ENCODE peak calls at places on chromosome 20, in eight cellular contexts. One of them, this sample, is unnamed.

GRCh38 chr20:17806739-17807441 is 107.1 kb downstream of the BANF2 start:
- DNase-seq in cardiac fibroblast: peak
- DNase-seq in stimulated activated CD4-positive, alpha-beta T cell treated with anti-CD3 and anti-CD28 coated beads, Interleukin-1b, Interleukin-23, amount 100 ng/mL, for 1 hour: no peak
- DNase-seq in NCI-H1092 treated with DMSO at 0.1 percent for 48 hours: peak
- DNase-seq in HEK293T: no peak
- DNase-seq in omental fat pad: no peak
- DNase-seq in fibroblast of pulmonary artery: peak
- DNase-seq in amniotic stem cell: no peak
- DNase-seq in this sample: no peak

GRCh38 chr20:38555395-38555794 is 25.6 kb upstream of the ADIG start:
- DNase-seq in omental fat pad: no peak
- DNase-seq in NCI-H1092 treated with DMSO at 0.1 percent for 48 hours: no peak
- DNase-seq in fibroblast of pulmonary artery: no peak
- DNase-seq in stimulated activated CD4-positive, alpha-beta T cell treated with anti-CD3 and anti-CD28 coated beads, Interleukin-1b, Interleukin-23, amount 100 ng/mL, for 1 hour: no peak
- DNase-seq in cardiac fibroblast: no peak
- DNase-seq in amniotic stem cell: no peak
- DNase-seq in HEK293T: no peak
- DNase-seq in this sample: no peak

GRCh38 chr20:46568570-46569129 is 18.2 kb upstream of the OCSTAMP start:
- DNase-seq in NCI-H1092 treated with DMSO at 0.1 percent for 48 hours: peak
- DNase-seq in stimulated activated CD4-positive, alpha-beta T cell treated with anti-CD3 and anti-CD28 coated beads, Interleukin-1b, Interleukin-23, amount 100 ng/mL, for 1 hour: no peak
- DNase-seq in fibroblast of pulmonary artery: peak
- DNase-seq in cardiac fibroblast: peak
- DNase-seq in omental fat pad: peak
- DNase-seq in HEK293T: peak
- DNase-seq in amniotic stem cell: no peak
- DNase-seq in this sample: peak

GRCh38 chr20:10639762-10640556 is 33.8 kb downstream of the JAG1 start:
- DNase-seq in NCI-H1092 treated with DMSO at 0.1 percent for 48 hours: no peak
- DNase-seq in HEK293T: no peak
- DNase-seq in amniotic stem cell: no peak
- DNase-seq in cardiac fibroblast: no peak
- DNase-seq in stimulated activated CD4-positive, alpha-beta T cell treated with anti-CD3 and anti-CD28 coated beads, Interleukin-1b, Interleukin-23, amount 100 ng/mL, for 1 hour: no peak
- DNase-seq in fibroblast of pulmonary artery: no peak
- DNase-seq in omental fat pad: no peak
- DNase-seq in this sample: peak

GRCh38 chr20:58788896-58789295 is 61.8 kb downstream of the GNAS-AS1 start:
- DNase-seq in stimulated activated CD4-positive, alpha-beta T cell treated with anti-CD3 and anti-CD28 coated beads, Interleukin-1b, Interleukin-23, amount 100 ng/mL, for 1 hour: no peak
- DNase-seq in cardiac fibroblast: no peak
- DNase-seq in amniotic stem cell: no peak
- DNase-seq in omental fat pad: no peak
- DNase-seq in HEK293T: no peak
- DNase-seq in fibroblast of pulmonary artery: no peak
- DNase-seq in NCI-H1092 treated with DMSO at 0.1 percent for 48 hours: no peak
- DNase-seq in this sample: no peak

GRCh38 chr20:10715035-10715434 is 41.2 kb upstream of the JAG1 start:
- DNase-seq in omental fat pad: no peak
- DNase-seq in NCI-H1092 treated with DMSO at 0.1 percent for 48 hours: no peak
- DNase-seq in cardiac fibroblast: no peak
- DNase-seq in fibroblast of pulmonary artery: peak
- DNase-seq in HEK293T: no peak
- DNase-seq in stimulated activated CD4-positive, alpha-beta T cell treated with anti-CD3 and anti-CD28 coated beads, Interleukin-1b, Interleukin-23, amount 100 ng/mL, for 1 hour: no peak
- DNase-seq in amniotic stem cell: peak
- DNase-seq in this sample: no peak

GRCh38 chr20:45343867-45344721 is 4.1 kb downstream of the SDC4 start:
- DNase-seq in cardiac fibroblast: peak
- DNase-seq in amniotic stem cell: peak
- DNase-seq in stimulated activated CD4-positive, alpha-beta T cell treated with anti-CD3 and anti-CD28 coated beads, Interleukin-1b, Interleukin-23, amount 100 ng/mL, for 1 hour: no peak
- DNase-seq in HEK293T: no peak
- DNase-seq in NCI-H1092 treated with DMSO at 0.1 percent for 48 hours: no peak
- DNase-seq in fibroblast of pulmonary artery: peak
- DNase-seq in omental fat pad: peak
- DNase-seq in this sample: peak

GRCh38 chr20:24502184-24502583 is 32.8 kb downstream of the SYNDIG1 start:
- DNase-seq in cardiac fibroblast: peak
- DNase-seq in amniotic stem cell: no peak
- DNase-seq in NCI-H1092 treated with DMSO at 0.1 percent for 48 hours: no peak
- DNase-seq in fibroblast of pulmonary artery: peak
- DNase-seq in stimulated activated CD4-positive, alpha-beta T cell treated with anti-CD3 and anti-CD28 coated beads, Interleukin-1b, Interleukin-23, amount 100 ng/mL, for 1 hour: no peak
- DNase-seq in omental fat pad: no peak
- DNase-seq in HEK293T: no peak
- DNase-seq in this sample: peak

GRCh38 chr20:8509809-8510208 is 377.7 kb downstream of the PLCB1 start:
- DNase-seq in omental fat pad: no peak
- DNase-seq in HEK293T: no peak
- DNase-seq in NCI-H1092 treated with DMSO at 0.1 percent for 48 hours: no peak
- DNase-seq in fibroblast of pulmonary artery: peak
- DNase-seq in stimulated activated CD4-positive, alpha-beta T cell treated with anti-CD3 and anti-CD28 coated beads, Interleukin-1b, Interleukin-23, amount 100 ng/mL, for 1 hour: no peak
- DNase-seq in amniotic stem cell: no peak
- DNase-seq in cardiac fibroblast: peak
- DNase-seq in this sample: no peak

GRCh38 chr20:22180244-22180643 is 404.1 kb downstream of the FOXA2 start:
- DNase-seq in NCI-H1092 treated with DMSO at 0.1 percent for 48 hours: no peak
- DNase-seq in stimulated activated CD4-positive, alpha-beta T cell treated with anti-CD3 and anti-CD28 coated beads, Interleukin-1b, Interleukin-23, amount 100 ng/mL, for 1 hour: no peak
- DNase-seq in omental fat pad: no peak
- DNase-seq in HEK293T: peak
- DNase-seq in cardiac fibroblast: no peak
- DNase-seq in amniotic stem cell: no peak
- DNase-seq in fibroblast of pulmonary artery: no peak
- DNase-seq in this sample: peak

GRCh38 chr20:41617059-41617921 is 887 bp downstream of the CHD6 start:
- DNase-seq in cardiac fibroblast: peak
- DNase-seq in fibroblast of pulmonary artery: peak
- DNase-seq in omental fat pad: no peak
- DNase-seq in NCI-H1092 treated with DMSO at 0.1 percent for 48 hours: peak
- DNase-seq in amniotic stem cell: no peak
- DNase-seq in HEK293T: peak
- DNase-seq in stimulated activated CD4-positive, alpha-beta T cell treated with anti-CD3 and anti-CD28 coated beads, Interleukin-1b, Interleukin-23, amount 100 ng/mL, for 1 hour: no peak
- DNase-seq in this sample: peak

GRCh38 chr20:25637247-25637646 is 13.4 kb upstream of the NANP start:
- DNase-seq in omental fat pad: no peak
- DNase-seq in fibroblast of pulmonary artery: no peak
- DNase-seq in NCI-H1092 treated with DMSO at 0.1 percent for 48 hours: no peak
- DNase-seq in amniotic stem cell: no peak
- DNase-seq in cardiac fibroblast: no peak
- DNase-seq in HEK293T: no peak
- DNase-seq in stimulated activated CD4-positive, alpha-beta T cell treated with anti-CD3 and anti-CD28 coated beads, Interleukin-1b, Interleukin-23, amount 100 ng/mL, for 1 hour: no peak
- DNase-seq in this sample: no peak

GRCh38 chr20:51665543-51666118 is 102.6 kb downstream of the ATP9A start:
- DNase-seq in cardiac fibroblast: no peak
- DNase-seq in stimulated activated CD4-positive, alpha-beta T cell treated with anti-CD3 and anti-CD28 coated beads, Interleukin-1b, Interleukin-23, amount 100 ng/mL, for 1 hour: no peak
- DNase-seq in amniotic stem cell: no peak
- DNase-seq in omental fat pad: no peak
- DNase-seq in HEK293T: no peak
- DNase-seq in fibroblast of pulmonary artery: no peak
- DNase-seq in NCI-H1092 treated with DMSO at 0.1 percent for 48 hours: no peak
- DNase-seq in this sample: no peak

GRCh38 chr20:32319100-32319499 is 39.0 kb upstream of the ASXL1 start:
- DNase-seq in HEK293T: no peak
- DNase-seq in amniotic stem cell: no peak
- DNase-seq in stimulated activated CD4-positive, alpha-beta T cell treated with anti-CD3 and anti-CD28 coated beads, Interleukin-1b, Interleukin-23, amount 100 ng/mL, for 1 hour: no peak
- DNase-seq in NCI-H1092 treated with DMSO at 0.1 percent for 48 hours: no peak
- DNase-seq in cardiac fibroblast: no peak
- DNase-seq in omental fat pad: no peak
- DNase-seq in fibroblast of pulmonary artery: no peak
- DNase-seq in this sample: no peak

GRCh38 chr20:35446356-35447078 is 8.5 kb upstream of the GDF5 start:
- DNase-seq in stimulated activated CD4-positive, alpha-beta T cell treated with anti-CD3 and anti-CD28 coated beads, Interleukin-1b, Interleukin-23, amount 100 ng/mL, for 1 hour: no peak
- DNase-seq in amniotic stem cell: no peak
- DNase-seq in omental fat pad: no peak
- DNase-seq in fibroblast of pulmonary artery: no peak
- DNase-seq in NCI-H1092 treated with DMSO at 0.1 percent for 48 hours: no peak
- DNase-seq in HEK293T: no peak
- DNase-seq in cardiac fibroblast: no peak
- DNase-seq in this sample: no peak

GRCh38 chr20:62791301-62792181 is 4.7 kb upstream of the MRGBP start:
- DNase-seq in amniotic stem cell: peak
- DNase-seq in cardiac fibroblast: peak
- DNase-seq in omental fat pad: peak
- DNase-seq in stimulated activated CD4-positive, alpha-beta T cell treated with anti-CD3 and anti-CD28 coated beads, Interleukin-1b, Interleukin-23, amount 100 ng/mL, for 1 hour: peak
- DNase-seq in NCI-H1092 treated with DMSO at 0.1 percent for 48 hours: peak
- DNase-seq in fibroblast of pulmonary artery: peak
- DNase-seq in HEK293T: peak
- DNase-seq in this sample: peak

GRCh38 chr20:48352628-48353027 is 475.2 kb downstream of the PREX1 start:
- DNase-seq in amniotic stem cell: no peak
- DNase-seq in omental fat pad: no peak
- DNase-seq in stimulated activated CD4-positive, alpha-beta T cell treated with anti-CD3 and anti-CD28 coated beads, Interleukin-1b, Interleukin-23, amount 100 ng/mL, for 1 hour: no peak
- DNase-seq in fibroblast of pulmonary artery: no peak
- DNase-seq in HEK293T: no peak
- DNase-seq in NCI-H1092 treated with DMSO at 0.1 percent for 48 hours: no peak
- DNase-seq in cardiac fibroblast: no peak
- DNase-seq in this sample: no peak

GRCh38 chr20:38083338-38084048 is 49.9 kb downstream of the RPRD1B start:
- DNase-seq in omental fat pad: no peak
- DNase-seq in amniotic stem cell: no peak
- DNase-seq in fibroblast of pulmonary artery: peak
- DNase-seq in HEK293T: no peak
- DNase-seq in stimulated activated CD4-positive, alpha-beta T cell treated with anti-CD3 and anti-CD28 coated beads, Interleukin-1b, Interleukin-23, amount 100 ng/mL, for 1 hour: no peak
- DNase-seq in NCI-H1092 treated with DMSO at 0.1 percent for 48 hours: no peak
- DNase-seq in cardiac fibroblast: no peak
- DNase-seq in this sample: no peak

GRCh38 chr20:32559753-32560380 is 25.3 kb downstream of the NOL4L start:
- DNase-seq in stimulated activated CD4-positive, alpha-beta T cell treated with anti-CD3 and anti-CD28 coated beads, Interleukin-1b, Interleukin-23, amount 100 ng/mL, for 1 hour: no peak
- DNase-seq in NCI-H1092 treated with DMSO at 0.1 percent for 48 hours: no peak
- DNase-seq in fibroblast of pulmonary artery: no peak
- DNase-seq in omental fat pad: no peak
- DNase-seq in HEK293T: no peak
- DNase-seq in cardiac fibroblast: peak
- DNase-seq in amniotic stem cell: no peak
- DNase-seq in this sample: no peak

GRCh38 chr20:63955281-63955845 is 853 bp downstream of the UCKL1 start:
- DNase-seq in cardiac fibroblast: peak
- DNase-seq in amniotic stem cell: no peak
- DNase-seq in stimulated activated CD4-positive, alpha-beta T cell treated with anti-CD3 and anti-CD28 coated beads, Interleukin-1b, Interleukin-23, amount 100 ng/mL, for 1 hour: no peak
- DNase-seq in omental fat pad: no peak
- DNase-seq in fibroblast of pulmonary artery: no peak
- DNase-seq in NCI-H1092 treated with DMSO at 0.1 percent for 48 hours: no peak
- DNase-seq in HEK293T: peak
- DNase-seq in this sample: peak

GRCh38 chr20:49924247-49924646 is 8.9 kb upstream of the SPATA2 start:
- DNase-seq in cardiac fibroblast: no peak
- DNase-seq in stimulated activated CD4-positive, alpha-beta T cell treated with anti-CD3 and anti-CD28 coated beads, Interleukin-1b, Interleukin-23, amount 100 ng/mL, for 1 hour: no peak
- DNase-seq in NCI-H1092 treated with DMSO at 0.1 percent for 48 hours: no peak
- DNase-seq in omental fat pad: no peak
- DNase-seq in fibroblast of pulmonary artery: no peak
- DNase-seq in HEK293T: no peak
- DNase-seq in amniotic stem cell: no peak
- DNase-seq in this sample: no peak

GRCh38 chr20:1628621-1629020 is 8.8 kb upstream of the SIRPB1 start:
- DNase-seq in HEK293T: no peak
- DNase-seq in NCI-H1092 treated with DMSO at 0.1 percent for 48 hours: no peak
- DNase-seq in stimulated activated CD4-positive, alpha-beta T cell treated with anti-CD3 and anti-CD28 coated beads, Interleukin-1b, Interleukin-23, amount 100 ng/mL, for 1 hour: no peak
- DNase-seq in cardiac fibroblast: no peak
- DNase-seq in fibroblast of pulmonary artery: no peak
- DNase-seq in omental fat pad: no peak
- DNase-seq in amniotic stem cell: no peak
- DNase-seq in this sample: no peak

GRCh38 chr20:57964011-57964862 is 254.4 kb upstream of the PMEPA1 start:
- DNase-seq in stimulated activated CD4-positive, alpha-beta T cell treated with anti-CD3 and anti-CD28 coated beads, Interleukin-1b, Interleukin-23, amount 100 ng/mL, for 1 hour: no peak
- DNase-seq in NCI-H1092 treated with DMSO at 0.1 percent for 48 hours: no peak
- DNase-seq in amniotic stem cell: no peak
- DNase-seq in omental fat pad: no peak
- DNase-seq in fibroblast of pulmonary artery: no peak
- DNase-seq in cardiac fibroblast: no peak
- DNase-seq in HEK293T: no peak
- DNase-seq in this sample: no peak

This sample was measured in A673.